ENCODE peak calls at places on chromosomes 3 and 15, in six cellular contexts. One of them, this sample, is unnamed. For H3F3A, the result is how much of the 10 kb centered on the place peaks cover.

GRCh38 chr15:63599401-63600000 is 2.3 kb downstream of the FBXL22 start:
- DNase-seq in PC-3: peak
- DNase-seq in GM23248: peak
- DNase-seq in GM23338: peak
- DNase-seq in neural progenitor cell: peak
- DNase-seq in MM.1S: peak
- DNase-seq in this sample: peak

GRCh38 chr3:32840086-32840841 is 22.5 kb downstream of the TRIM71 start:
- DNase-seq in PC-3: no peak
- DNase-seq in GM23248: no peak
- DNase-seq in GM23338: peak
- DNase-seq in neural progenitor cell: peak
- DNase-seq in MM.1S: no peak
- DNase-seq in this sample: no peak

GRCh38 chr3:103495186-103495585 is 1060.4 kb downstream of the ZPLD1 start:
- DNase-seq in PC-3: no peak
- DNase-seq in GM23248: no peak
- DNase-seq in GM23338: no peak
- DNase-seq in neural progenitor cell: no peak
- DNase-seq in MM.1S: no peak
- DNase-seq in this sample: no peak

GRCh38 chr15:83283813-83284562 is 476 bp downstream of the BNC1 start:
- DNase-seq in PC-3: no peak
- DNase-seq in GM23248: peak
- DNase-seq in GM23338: peak
- DNase-seq in neural progenitor cell: peak
- DNase-seq in MM.1S: no peak
- DNase-seq in this sample: no peak

GRCh38 chr15:82810061-82810862 is 834 bp downstream of the WHAMM start:
- DNase-seq in PC-3: peak
- DNase-seq in GM23248: peak
- DNase-seq in GM23338: peak
- DNase-seq in neural progenitor cell: peak
- DNase-seq in MM.1S: peak
- DNase-seq in this sample: peak

GRCh38 chr3:53811143-53811915 is 34.9 kb downstream of the CHDH start:
- DNase-seq in PC-3: no peak
- DNase-seq in GM23248: no peak
- DNase-seq in GM23338: no peak
- DNase-seq in neural progenitor cell: no peak
- DNase-seq in MM.1S: no peak
- DNase-seq in this sample: no peak

GRCh38 chr3:33962383-33962782 is 164.0 kb downstream of the PDCD6IP start:
- DNase-seq in PC-3: no peak
- DNase-seq in GM23248: no peak
- DNase-seq in GM23338: no peak
- DNase-seq in neural progenitor cell: no peak
- DNase-seq in MM.1S: no peak
- DNase-seq in this sample: no peak

GRCh38 chr3:174325834-174326705 is 533.1 kb upstream of the NAALADL2 start:
- DNase-seq in PC-3: no peak
- DNase-seq in GM23248: peak
- DNase-seq in GM23338: peak
- DNase-seq in neural progenitor cell: no peak
- DNase-seq in MM.1S: no peak
- DNase-seq in this sample: no peak

GRCh38 chr3:195133462-195133861 is 137.5 kb downstream of the XXYLT1 start:
- DNase-seq in PC-3: no peak
- DNase-seq in GM23248: peak
- DNase-seq in GM23338: no peak
- DNase-seq in neural progenitor cell: no peak
- DNase-seq in MM.1S: no peak
- DNase-seq in this sample: no peak

GRCh38 chr15:66293419-66294156 is at the start of gene DIS3L:
- DNase-seq in PC-3: peak
- DNase-seq in GM23248: peak
- DNase-seq in GM23338: peak
- DNase-seq in neural progenitor cell: peak
- DNase-seq in MM.1S: peak
- DNase-seq in this sample: no peak

GRCh38 chr3:13896473-13897154 is 16.7 kb upstream of the WNT7A start:
- DNase-seq in PC-3: peak
- DNase-seq in GM23248: peak
- DNase-seq in GM23338: peak
- DNase-seq in neural progenitor cell: peak
- DNase-seq in MM.1S: peak
- DNase-seq in this sample: peak

GRCh38 chr15:100350434-100351226 is 8.9 kb upstream of the ADAMTS17 start:
- DNase-seq in PC-3: peak
- DNase-seq in GM23248: peak
- DNase-seq in GM23338: no peak
- DNase-seq in neural progenitor cell: no peak
- DNase-seq in MM.1S: peak
- DNase-seq in this sample: peak

GRCh38 chr3:167246252-167246651 is 133.8 kb downstream of the ZBBX start:
- DNase-seq in PC-3: no peak
- DNase-seq in GM23248: no peak
- DNase-seq in GM23338: no peak
- DNase-seq in neural progenitor cell: no peak
- DNase-seq in MM.1S: no peak
- DNase-seq in this sample: no peak

GRCh38 chr3:168024537-168024941 is 71.2 kb downstream of the GOLIM4 start:
- DNase-seq in PC-3: peak
- DNase-seq in GM23248: peak
- DNase-seq in GM23338: no peak
- DNase-seq in neural progenitor cell: no peak
- DNase-seq in MM.1S: peak
- DNase-seq in this sample: no peak

GRCh38 chr15:40243126-40243810 is 4.4 kb downstream of the PAK6 start:
- DNase-seq in PC-3: no peak
- DNase-seq in GM23248: no peak
- DNase-seq in GM23338: no peak
- DNase-seq in neural progenitor cell: no peak
- DNase-seq in MM.1S: no peak
- DNase-seq in this sample: no peak

GRCh38 chr3:73498764-73499622 is 125.7 kb downstream of the PDZRN3 start:
- DNase-seq in PC-3: no peak
- DNase-seq in GM23248: peak
- DNase-seq in GM23338: no peak
- DNase-seq in neural progenitor cell: no peak
- DNase-seq in MM.1S: no peak
- DNase-seq in this sample: no peak

GRCh38 chr3:38224357-38224756 is 41.3 kb upstream of the SLC22A13 start:
- DNase-seq in PC-3: peak
- DNase-seq in GM23248: no peak
- DNase-seq in GM23338: no peak
- DNase-seq in neural progenitor cell: no peak
- DNase-seq in MM.1S: no peak
- DNase-seq in this sample: no peak

GRCh38 chr3:58073315-58074125 is 65.3 kb downstream of the FLNB start:
- DNase-seq in PC-3: no peak
- DNase-seq in GM23248: peak
- DNase-seq in GM23338: no peak
- DNase-seq in neural progenitor cell: no peak
- DNase-seq in MM.1S: no peak
- DNase-seq in this sample: no peak

GRCh38 chr3:150544040-150544439 is 2.3 kb downstream of the SERP1 start:
- DNase-seq in PC-3: peak
- DNase-seq in GM23248: peak
- DNase-seq in GM23338: no peak
- DNase-seq in neural progenitor cell: no peak
- DNase-seq in MM.1S: no peak
- DNase-seq in this sample: no peak

GRCh38 chr3:122921791-122922651 is 105.5 kb downstream of the SEMA5B start:
- DNase-seq in PC-3: no peak
- DNase-seq in GM23248: peak
- DNase-seq in GM23338: peak
- DNase-seq in neural progenitor cell: peak
- DNase-seq in MM.1S: peak
- DNase-seq in this sample: no peak

GRCh38 chr3:154862265-154862664 is 217.9 kb upstream of the MME start:
- DNase-seq in PC-3: peak
- DNase-seq in GM23248: peak
- DNase-seq in GM23338: no peak
- DNase-seq in neural progenitor cell: no peak
- DNase-seq in MM.1S: peak
- DNase-seq in this sample: no peak

GRCh38 chr3:107206141-107206540 is 171.1 kb upstream of the CCDC54 start:
- DNase-seq in PC-3: peak
- DNase-seq in GM23248: peak
- DNase-seq in GM23338: peak
- DNase-seq in neural progenitor cell: peak
- DNase-seq in MM.1S: peak
- DNase-seq in this sample: peak

GRCh38 chr3:141076821-141077571 is 25.8 kb downstream of the SPSB4 start:
- DNase-seq in PC-3: no peak
- DNase-seq in GM23248: peak
- DNase-seq in GM23338: peak
- DNase-seq in neural progenitor cell: peak
- DNase-seq in MM.1S: no peak
- DNase-seq in this sample: no peak

GRCh38 chr3:51886447-51886846 is 11.0 kb upstream of the IQCF5 start:
- DNase-seq in PC-3: no peak
- DNase-seq in GM23248: no peak
- DNase-seq in GM23338: no peak
- DNase-seq in neural progenitor cell: no peak
- DNase-seq in MM.1S: no peak
- DNase-seq in this sample: no peak

GRCh38 chr3:137012097-137012501 is 54.3 kb downstream of the IL20RB start:
- DNase-seq in PC-3: no peak
- DNase-seq in GM23248: peak
- DNase-seq in GM23338: no peak
- DNase-seq in neural progenitor cell: no peak
- DNase-seq in MM.1S: no peak
- DNase-seq in this sample: no peak

GRCh38 chr15:99440551-99441426 is 125.0 kb upstream of the MEF2A start:
- DNase-seq in PC-3: no peak
- DNase-seq in GM23248: no peak
- DNase-seq in GM23338: no peak
- DNase-seq in neural progenitor cell: no peak
- DNase-seq in MM.1S: no peak
- DNase-seq in this sample: no peak

GRCh38 chr15:36432162-36432561 is 147.3 kb upstream of the CDIN1 start:
- DNase-seq in PC-3: peak
- DNase-seq in GM23248: peak
- DNase-seq in GM23338: no peak
- DNase-seq in neural progenitor cell: no peak
- DNase-seq in MM.1S: no peak
- DNase-seq in this sample: no peak

GRCh38 chr3:24451461-24452099 is 43.1 kb downstream of the THRB start:
- DNase-seq in PC-3: peak
- DNase-seq in GM23248: no peak
- DNase-seq in GM23338: no peak
- DNase-seq in neural progenitor cell: no peak
- DNase-seq in MM.1S: no peak
- DNase-seq in this sample: peak

GRCh38 chr15:71219646-71220045 is 104.4 kb downstream of the THSD4 start:
- DNase-seq in PC-3: no peak
- DNase-seq in GM23248: peak
- DNase-seq in GM23338: no peak
- DNase-seq in neural progenitor cell: peak
- DNase-seq in MM.1S: no peak
- DNase-seq in this sample: no peak

GRCh38 chr3:83189634-83190033 is 1428.2 kb upstream of the GBE1 start:
- DNase-seq in PC-3: peak
- DNase-seq in GM23248: no peak
- DNase-seq in GM23338: no peak
- DNase-seq in neural progenitor cell: no peak
- DNase-seq in MM.1S: peak
- DNase-seq in this sample: no peak

DNA sequence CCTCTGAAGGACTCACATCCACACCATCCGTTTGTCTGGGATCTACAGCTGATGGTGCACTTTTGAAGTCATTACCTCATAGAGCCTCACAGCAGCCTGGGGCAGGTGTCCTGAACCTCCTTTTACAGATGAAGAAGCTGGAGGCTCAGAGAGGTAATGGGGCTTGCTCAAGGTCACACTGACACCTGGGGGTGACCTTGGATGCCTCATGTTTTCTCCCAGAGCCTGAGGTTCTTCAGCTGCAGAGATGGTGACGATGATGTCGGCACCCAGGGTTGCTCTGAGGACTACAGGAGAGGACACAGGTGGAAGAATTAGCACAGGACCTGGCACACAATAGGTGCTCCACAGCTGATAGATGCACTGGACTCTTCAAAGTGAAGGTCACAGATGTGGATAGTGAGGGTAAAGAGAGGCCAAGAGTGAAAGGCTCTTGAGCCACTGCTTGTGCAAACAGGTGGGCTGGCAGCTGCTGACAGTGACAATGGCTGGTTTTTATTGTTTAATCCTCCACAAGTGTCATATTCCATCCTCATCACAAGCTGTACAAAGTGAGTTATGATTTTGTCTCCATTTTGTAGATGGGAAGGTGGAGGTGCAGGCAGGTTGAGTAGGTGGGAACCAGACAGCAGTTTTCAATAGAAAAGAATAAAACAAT is 17.4 kb upstream of the ATP2B2 start:
- DNase-seq in PC-3: no peak
- DNase-seq in GM23248: no peak
- DNase-seq in GM23338: no peak
- DNase-seq in neural progenitor cell: no peak
- DNase-seq in MM.1S: no peak
- DNase-seq in this sample: no peak
- TF ChIP-seq EZH2 in PC-3: no peak
- TF ChIP-seq EZH2 in GM23248: no peak
- TF ChIP-seq EZH2 in GM23338: no peak
- TF ChIP-seq EZH2 in neural progenitor cell: no peak
- TF ChIP-seq EZH2 in MM.1S: no peak
- TF ChIP-seq EZH2 in this sample: no peak

GRCh38 chr3:113535898-113536297 is 3.5 kb downstream of the SIDT1 start:
- DNase-seq in PC-3: peak
- DNase-seq in GM23248: no peak
- DNase-seq in GM23338: peak
- DNase-seq in neural progenitor cell: peak
- DNase-seq in MM.1S: no peak
- DNase-seq in this sample: no peak
- H3K4me2 ChIP-seq in PC-3: peak
- H3K4me2 ChIP-seq in GM23248: no peak
- H3K4me2 ChIP-seq in GM23338: no peak
- H3K4me2 ChIP-seq in neural progenitor cell: no peak
- H3K4me2 ChIP-seq in MM.1S: no peak
- H3K4me2 ChIP-seq in this sample: peak

DNA sequence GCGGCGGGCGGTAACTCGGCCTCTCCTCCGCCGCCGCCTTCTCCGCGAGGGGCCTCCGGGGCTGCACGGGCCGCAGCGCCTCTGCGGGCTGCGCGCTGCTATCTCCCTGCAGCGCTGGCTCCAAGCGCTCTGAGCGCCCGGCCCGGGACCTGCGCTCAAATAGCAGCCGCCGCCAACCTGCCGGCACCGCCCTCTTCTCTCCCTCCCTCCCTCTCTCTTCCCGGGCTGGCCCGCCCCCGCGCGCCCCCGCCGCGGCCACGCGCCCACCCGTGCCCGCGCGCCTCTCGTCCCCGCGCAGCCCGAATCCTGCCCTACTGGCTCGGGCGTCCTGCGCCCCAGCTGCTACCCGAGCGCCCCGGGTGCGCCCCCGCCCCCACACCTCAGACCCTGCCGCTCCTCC is at the start of gene CACNA2D2:
- DNase-seq in PC-3: peak
- DNase-seq in GM23248: peak
- DNase-seq in GM23338: peak
- DNase-seq in neural progenitor cell: peak
- DNase-seq in MM.1S: peak
- DNase-seq in this sample: no peak
- H3F3A ChIP-seq in PC-3: under half
- H3F3A ChIP-seq in GM23248: under half
- H3F3A ChIP-seq in GM23338: under half
- H3F3A ChIP-seq in neural progenitor cell: under half
- H3F3A ChIP-seq in MM.1S: under half
- H3F3A ChIP-seq in this sample: under half

GRCh38 chr3:129974451-129975331 is at the start of gene TRH:
- DNase-seq in PC-3: no peak
- DNase-seq in GM23248: no peak
- DNase-seq in GM23338: peak
- DNase-seq in neural progenitor cell: peak
- DNase-seq in MM.1S: no peak
- DNase-seq in this sample: no peak
- TF ChIP-seq EZH2 in PC-3: no peak
- TF ChIP-seq EZH2 in GM23248: no peak
- TF ChIP-seq EZH2 in GM23338: peak
- TF ChIP-seq EZH2 in neural progenitor cell: peak
- TF ChIP-seq EZH2 in MM.1S: no peak
- TF ChIP-seq EZH2 in this sample: no peak

This sample was measured in PC-9.